ENCODE peak calls at places on chromosomes 16 and 17, in five cellular contexts. B, W, X, N and A are unnamed samples.

GRCh38 chr16:89431616-89432015 is 58.7 kb downstream of the ANKRD11 start:
- ATAC-seq in B (no peak), W (peak), X (no peak), N (peak), A (no peak)

GRCh38 chr16:54201200-54201599 is 85.4 kb downstream of the IRX3 start:
- ATAC-seq in B (peak), W (no peak), X (no peak), N (no peak), A (no peak)

GRCh38 chr17:69857412-69857835 is 217.6 kb upstream of the KCNJ16 start:
- ATAC-seq in B (peak), W (no peak), X (no peak), N (no peak), A (peak)

GRCh38 chr17:15092762-15093161 is 172.4 kb downstream of the PMP22 start:
- ATAC-seq in B (no peak), W (no peak), X (no peak), N (no peak), A (no peak)

GRCh38 chr17:45135978-45136791 is 698 bp downstream of the ACBD4 start:
- ATAC-seq in B (no peak), W (no peak), X (no peak), N (peak), A (no peak)

GRCh38 chr17:74089869-74090464 is 113.5 kb upstream of the RPL38 start:
- ATAC-seq in B (peak), W (no peak), X (peak), N (peak), A (no peak)

GRCh38 chr16:12250578-12250977 is 274.0 kb downstream of the SNX29 start:
- ATAC-seq in B (no peak), W (peak), X (no peak), N (peak), A (no peak)

GRCh38 chr16:30896203-30896889 is at the start of gene CTF1:
- ATAC-seq in B (peak), W (peak), X (no peak), N (peak), A (peak)

GRCh38 chr17:56809820-56810179 is 23.9 kb downstream of the C17orf67 start:
- ATAC-seq in B (no peak), W (peak), X (no peak), N (no peak), A (no peak)

GRCh38 chr16:11788914-11789313 is 8.1 kb downstream of the ZC3H7A start:
- ATAC-seq in B (no peak), W (no peak), X (no peak), N (no peak), A (no peak)

GRCh38 chr16:30085247-30085646 is 6.5 kb downstream of the TBX6 start:
- ATAC-seq in B (peak), W (no peak), X (no peak), N (no peak), A (peak)

GRCh38 chr17:226773-227580 is 45.5 kb upstream of the DOC2B start:
- ATAC-seq in B (no peak), W (no peak), X (no peak), N (no peak), A (no peak)

GRCh38 chr16:19179890-19180490 is 11.9 kb downstream of the SYT17 start:
- ATAC-seq in B (peak), W (no peak), X (peak), N (peak), A (peak)

GRCh38 chr16:19173649-19174383 is 5.8 kb downstream of the SYT17 start:
- ATAC-seq in B (no peak), W (no peak), X (no peak), N (no peak), A (no peak)

GRCh38 chr16:19175492-19176262 is 7.6 kb downstream of the SYT17 start:
- ATAC-seq in B (no peak), W (no peak), X (no peak), N (peak), A (no peak)

GRCh38 chr16:19174478-19174877 is 6.4 kb downstream of the SYT17 start:
- ATAC-seq in B (no peak), W (no peak), X (no peak), N (no peak), A (no peak)

DNA sequence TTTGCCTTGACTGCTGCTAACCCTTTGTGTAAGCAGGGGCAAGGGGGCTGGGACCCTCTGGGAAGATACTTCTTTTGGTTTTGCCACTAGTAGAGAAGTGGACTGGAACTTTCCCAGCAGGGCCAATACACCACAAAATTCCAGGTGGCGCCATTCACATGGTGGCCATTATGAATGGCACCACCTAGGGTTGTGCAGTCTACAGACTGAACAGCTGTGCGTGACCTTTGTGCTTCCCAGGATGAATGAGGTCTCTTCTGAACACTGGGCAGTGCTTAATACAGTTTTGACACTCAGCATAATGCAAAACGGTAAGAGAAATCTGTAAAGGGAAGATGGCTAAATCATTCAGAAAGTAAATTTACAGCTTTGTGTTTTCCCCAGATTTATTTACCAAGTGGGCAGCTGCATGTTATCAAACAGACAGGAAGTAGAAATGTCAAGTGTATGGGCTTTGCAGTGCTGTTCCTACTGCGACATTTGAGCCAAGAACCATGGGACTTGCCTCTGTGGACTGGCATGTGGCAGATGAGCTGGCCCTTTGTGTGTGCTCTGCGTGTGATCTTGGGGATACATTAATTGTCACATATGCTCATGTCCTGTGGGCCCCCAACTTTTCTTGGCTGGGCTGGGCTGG is 9.2 kb downstream of the SYT17 start:
- ATAC-seq in B (peak), W (no peak), X (no peak), N (peak), A (no peak)
- TF ChIP-seq EP300 in B (no peak), W (no peak), X (no peak), N (no peak), A (no peak)

DNA sequence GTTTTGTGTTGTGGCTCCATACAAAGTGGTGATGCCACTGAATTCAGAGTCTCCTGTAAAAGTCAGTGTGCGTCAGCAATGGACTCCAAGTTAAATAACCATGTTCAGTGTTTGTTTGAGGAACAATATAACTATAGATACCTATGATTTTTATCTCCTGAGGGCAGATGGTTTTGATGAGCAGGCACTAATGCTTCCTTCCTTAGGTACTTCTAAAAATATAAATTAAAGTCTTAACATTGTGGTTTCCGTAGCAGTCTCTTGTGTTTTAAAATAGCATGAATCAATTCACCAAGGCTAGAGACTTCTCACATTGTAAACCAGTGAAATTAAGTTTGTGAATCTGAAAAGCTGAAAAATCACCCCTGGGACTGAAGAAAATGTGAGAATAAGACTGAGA is 1503.0 kb downstream of the CDH11 start:
- ATAC-seq in B (no peak), W (no peak), X (no peak), N (no peak), A (no peak)
- TF ChIP-seq POLR2AphosphoS5 in B (no peak), W (no peak), X (no peak), N (no peak), A (no peak)

GRCh38 chr17:29037739-29038465 is 5.0 kb upstream of the PIPOX start:
- ATAC-seq in B (peak), W (no peak), X (no peak), N (no peak), A (no peak)
- TF ChIP-seq EP300 in B (no peak), W (no peak), X (no peak), N (no peak), A (no peak)

GRCh38 chr17:78355701-78356100 is 4.2 kb downstream of the SOCS3 start:
- ATAC-seq in B (no peak), W (no peak), X (no peak), N (no peak), A (no peak)

GRCh38 chr17:78357177-78357586 is 2.7 kb downstream of the SOCS3 start:
- ATAC-seq in B (no peak), W (no peak), X (peak), N (no peak), A (no peak)

GRCh38 chr17:78355045-78355641 is 4.7 kb downstream of the SOCS3 start:
- ATAC-seq in B (no peak), W (no peak), X (peak), N (no peak), A (no peak)

GRCh38 chr17:78357687-78358537 is 2.0 kb downstream of the SOCS3 start:
- ATAC-seq in B (no peak), W (no peak), X (no peak), N (no peak), A (no peak)

GRCh38 chr17:78356163-78356713 is 3.6 kb downstream of the SOCS3 start:
- ATAC-seq in B (peak), W (no peak), X (peak), N (no peak), A (no peak)
- TF ChIP-seq POLR2AphosphoS5 in B (no peak), W (peak), X (peak), N (no peak), A (peak)

GRCh38 chr17:7685533-7686220 is 1.6 kb downstream of the TP53 start:
- ATAC-seq in B (peak), W (peak), X (peak), N (peak), A (peak)

GRCh38 chr17:7687072-7687907 is at the start of gene TP53:
- ATAC-seq in B (peak), W (peak), X (peak), N (peak), A (peak)

GRCh38 chr17:7686221-7687071 is 844 bp downstream of the TP53 start:
- ATAC-seq in B (peak), W (peak), X (peak), N (peak), A (peak)

GRCh38 chr17:7688808-7689316 is 585 bp downstream of the WRAP53 start:
- ATAC-seq in B (no peak), W (no peak), X (no peak), N (no peak), A (no peak)

GRCh38 chr17:7687908-7688807 is at the start of gene WRAP53:
- ATAC-seq in B (peak), W (peak), X (peak), N (peak), A (peak)
- TF ChIP-seq EP300 in B (no peak), W (no peak), X (peak), N (no peak), A (no peak)

GRCh38 chr16:57535680-57536305 is 578 bp downstream of the CCDC102A start:
- ATAC-seq in B (peak), W (peak), X (peak), N (peak), A (peak)
- TF ChIP-seq POLR2AphosphoS5 in B (no peak), W (peak), X (no peak), N (no peak), A (peak)

DNA sequence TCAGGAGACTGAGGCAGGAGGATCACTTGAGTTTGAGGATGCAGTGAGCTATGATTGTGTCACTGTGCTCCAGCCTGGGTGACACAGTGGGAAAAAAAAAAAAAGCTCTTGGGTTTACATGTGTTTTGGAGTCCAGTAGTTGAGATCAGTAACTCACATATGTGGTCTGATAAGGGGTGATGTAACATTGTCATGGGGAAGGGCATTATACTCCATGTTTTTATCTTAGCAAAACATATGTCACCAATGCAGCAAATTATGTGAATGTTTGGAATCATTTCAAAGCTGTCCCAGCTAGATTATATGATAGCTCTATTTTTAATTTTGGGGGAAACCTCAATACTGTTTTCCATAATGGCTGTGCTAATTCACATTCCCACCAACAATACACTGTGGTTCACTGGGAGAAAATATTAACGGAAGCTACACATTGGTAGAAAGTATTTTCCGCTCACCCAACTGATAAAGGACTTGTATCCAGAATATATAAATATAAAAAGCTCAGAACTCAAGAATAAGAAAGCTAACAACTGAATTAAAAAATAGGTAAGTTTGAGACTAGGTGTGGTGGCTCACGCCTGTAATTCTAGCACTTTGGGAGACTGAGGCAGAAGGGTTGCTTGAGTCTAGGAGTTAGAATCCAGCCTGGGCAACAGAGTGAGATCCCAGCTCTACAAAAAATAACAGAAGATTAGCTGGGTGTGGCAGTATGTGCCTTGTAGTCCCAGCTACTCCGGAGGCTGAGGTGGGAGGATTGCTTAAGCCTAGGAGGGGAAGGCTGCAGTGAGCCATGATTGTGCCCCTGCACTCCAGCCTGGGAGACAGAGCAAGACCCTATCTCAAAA is 224.1 kb upstream of the TBX2 start:
- ATAC-seq in B (peak), W (no peak), X (no peak), N (no peak), A (no peak)
- TF ChIP-seq EP300 in B (peak), W (no peak), X (no peak), N (no peak), A (no peak)